ENCODE peak calls at places on chromosomes 1 and 21, in six cellular contexts. G, Y, U, K, R and S are unnamed samples.

GRCh38 chr1:25081496-25081895 is 150.8 kb downstream of the SYF2 start:
- DNase-seq in G (no peak), Y (no peak), U (no peak), K (no peak), R (no peak), S (no peak)

GRCh38 chr1:55718758-55719671 is 503.9 kb upstream of the USP24 start:
- DNase-seq in G (peak), Y (peak), U (peak), K (peak), R (peak), S (peak)

GRCh38 chr1:113095790-113096455 is 22.9 kb downstream of the LRIG2 start:
- DNase-seq in G (no peak), Y (no peak), U (no peak), K (no peak), R (no peak), S (no peak)

GRCh38 chr1:202056644-202057334 is 46.4 kb downstream of the ELF3 start:
- DNase-seq in G (no peak), Y (no peak), U (no peak), K (no peak), R (peak), S (no peak)

GRCh38 chr1:156260896-156261295 is 13.0 kb upstream of the PAQR6 start:
- DNase-seq in G (no peak), Y (no peak), U (no peak), K (no peak), R (no peak), S (no peak)

GRCh38 chr1:201154389-201155165 is at the start of gene TMEM9:
- DNase-seq in G (peak), Y (peak), U (peak), K (peak), R (peak), S (peak)

GRCh38 chr1:54857066-54857660 is 29.8 kb downstream of the DHCR24 start:
- DNase-seq in G (no peak), Y (no peak), U (peak), K (no peak), R (no peak), S (no peak)

GRCh38 chr21:37770496-37770895 is 145.8 kb downstream of the KCNJ6 start:
- DNase-seq in G (no peak), Y (no peak), U (no peak), K (no peak), R (no peak), S (no peak)

GRCh38 chr1:17642169-17642568 is 102.7 kb downstream of the ARHGEF10L start:
- DNase-seq in G (no peak), Y (no peak), U (no peak), K (no peak), R (no peak), S (no peak)

GRCh38 chr1:32863516-32864245 is 7.0 kb downstream of the FNDC5 start:
- DNase-seq in G (no peak), Y (no peak), U (no peak), K (no peak), R (no peak), S (no peak)

GRCh38 chr1:25503551-25504426 is 39.6 kb upstream of the LDLRAP1 start:
- DNase-seq in G (no peak), Y (no peak), U (peak), K (no peak), R (peak), S (no peak)

GRCh38 chr1:59355361-59355760 is 58.5 kb downstream of the FGGY start:
- DNase-seq in G (no peak), Y (no peak), U (no peak), K (no peak), R (no peak), S (no peak)

GRCh38 chr21:36096398-36097290 is 26.8 kb downstream of the CBR1 start:
- DNase-seq in G (no peak), Y (no peak), U (no peak), K (no peak), R (no peak), S (no peak)

GRCh38 chr1:167658574-167659328 is 28.7 kb downstream of the RCSD1 start:
- DNase-seq in G (no peak), Y (no peak), U (no peak), K (no peak), R (no peak), S (no peak)

GRCh38 chr1:89808429-89809117 is 12.3 kb upstream of the LRRC8D start:
- DNase-seq in G (no peak), Y (no peak), U (no peak), K (no peak), R (no peak), S (no peak)

GRCh38 chr1:184033711-184034167 is 3.8 kb downstream of the COLGALT2 start:
- DNase-seq in G (no peak), Y (no peak), U (no peak), K (no peak), R (no peak), S (no peak)

GRCh38 chr1:10252508-10252907 is 42.1 kb downstream of the KIF1B start:
- DNase-seq in G (no peak), Y (no peak), U (no peak), K (no peak), R (no peak), S (no peak)

GRCh38 chr1:64834734-64835133 is 89.9 kb downstream of the RAVER2 start:
- DNase-seq in G (peak), Y (no peak), U (no peak), K (no peak), R (no peak), S (peak)

GRCh38 chr1:151990856-151991198 is 2.8 kb downstream of the S100A10 start:
- DNase-seq in G (no peak), Y (no peak), U (no peak), K (no peak), R (no peak), S (no peak)

GRCh38 chr1:52190500-52191252 is 48.8 kb downstream of the ZFYVE9 start:
- DNase-seq in G (no peak), Y (no peak), U (no peak), K (no peak), R (no peak), S (no peak)
- TF ChIP-seq CTCF in G (no peak), Y (no peak), U (no peak), K (no peak), R (no peak), S (no peak)

GRCh38 chr1:88462481-88463261 is 221.4 kb upstream of the PKN2 start:
- DNase-seq in G (no peak), Y (no peak), U (no peak), K (no peak), R (no peak), S (no peak)
- H3K4me3 ChIP-seq in G (peak), Y (peak), U (peak), K (peak), R (peak), S (peak)

GRCh38 chr21:39313457-39314154 is at the start of gene BRWD1:
- DNase-seq in G (no peak), Y (peak), U (peak), K (peak), R (peak), S (no peak)
- TF ChIP-seq CTCF in G (peak), Y (no peak), U (peak), K (no peak), R (peak), S (peak)

GRCh38 chr1:30758785-30759380 is 1.3 kb upstream of the LAPTM5 start:
- DNase-seq in G (no peak), Y (no peak), U (no peak), K (no peak), R (no peak), S (no peak)

GRCh38 chr1:30756545-30757195 is 904 bp downstream of the LAPTM5 start:
- DNase-seq in G (peak), Y (peak), U (peak), K (no peak), R (peak), S (peak)

GRCh38 chr1:30756206-30756544 is 1.4 kb downstream of the LAPTM5 start:
- DNase-seq in G (no peak), Y (no peak), U (no peak), K (no peak), R (no peak), S (no peak)

GRCh38 chr1:30757976-30758688 is 558 bp upstream of the LAPTM5 start:
- DNase-seq in G (no peak), Y (no peak), U (no peak), K (no peak), R (no peak), S (no peak)

GRCh38 chr1:30757196-30757949 is at the start of gene LAPTM5:
- DNase-seq in G (no peak), Y (no peak), U (peak), K (no peak), R (no peak), S (no peak)
- H3K4me3 ChIP-seq in G (no peak), Y (peak), U (peak), K (no peak), R (no peak), S (no peak)

DNA sequence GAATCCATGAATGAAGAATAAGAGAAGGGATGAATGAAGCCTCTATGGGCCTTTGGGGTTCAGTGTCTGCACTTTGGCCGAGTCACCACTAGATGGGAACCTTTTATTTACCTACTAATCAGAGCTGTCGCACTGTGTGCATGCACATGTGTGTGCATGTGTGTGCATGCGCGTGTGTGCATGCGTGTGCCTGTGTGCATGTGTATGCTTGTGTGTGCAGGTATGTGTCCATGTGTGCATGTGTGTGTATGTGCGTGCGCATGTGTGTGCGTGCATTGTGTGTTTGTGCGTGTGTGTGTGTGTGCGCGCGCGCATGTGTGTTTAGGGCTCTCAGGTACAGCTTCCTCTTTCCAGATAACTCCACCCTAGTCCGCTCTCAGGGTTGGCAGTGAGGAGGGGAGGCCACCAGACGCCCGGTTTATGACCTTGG is 20.4 kb upstream of the UBXN10 start:
- DNase-seq in G (no peak), Y (no peak), U (no peak), K (no peak), R (peak), S (no peak)
- TF ChIP-seq CTCF in G (peak), Y (no peak), U (no peak), K (peak), R (peak), S (no peak)

GRCh38 chr1:98472878-98473277 is 188.6 kb upstream of the SNX7 start:
- DNase-seq in G (no peak), Y (no peak), U (no peak), K (no peak), R (no peak), S (no peak)

GRCh38 chr1:98467584-98467983 is 193.9 kb upstream of the SNX7 start:
- DNase-seq in G (no peak), Y (no peak), U (no peak), K (no peak), R (no peak), S (no peak)

GRCh38 chr1:98468111-98468717 is 193.3 kb upstream of the SNX7 start:
- DNase-seq in G (peak), Y (no peak), U (no peak), K (peak), R (peak), S (peak)

GRCh38 chr1:98461873-98462385 is 199.6 kb upstream of the SNX7 start:
- DNase-seq in G (no peak), Y (no peak), U (no peak), K (no peak), R (no peak), S (no peak)

DNA sequence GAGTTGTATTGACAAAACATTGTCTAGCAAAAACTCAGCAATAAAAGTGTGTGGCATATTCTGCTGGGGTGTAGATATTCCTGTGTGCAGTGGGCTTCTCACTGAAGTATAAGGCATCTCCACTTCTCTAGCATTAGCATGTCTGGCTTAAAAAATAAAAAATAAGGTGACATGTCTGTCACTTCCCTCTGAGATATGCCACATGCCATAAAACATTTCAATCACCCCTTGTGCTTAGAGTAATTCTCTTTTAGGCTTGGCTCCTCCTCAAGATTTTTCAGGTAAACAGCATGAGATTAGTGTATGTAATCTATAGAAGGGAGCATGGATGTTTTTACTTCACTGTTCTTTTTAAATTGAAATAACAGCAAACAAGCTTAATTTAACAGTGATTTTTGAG is 194.4 kb upstream of the SNX7 start:
- DNase-seq in G (no peak), Y (no peak), U (no peak), K (no peak), R (no peak), S (no peak)
- H3K4me3 ChIP-seq in G (no peak), Y (no peak), U (no peak), K (no peak), R (no peak), S (no peak)

GRCh38 chr1:5562769-5563168 is 429.5 kb downstream of the NPHP4 start:
- DNase-seq in G (no peak), Y (peak), U (no peak), K (no peak), R (no peak), S (no peak)
- TF ChIP-seq CTCF in G (no peak), Y (no peak), U (no peak), K (no peak), R (no peak), S (no peak)

DNA sequence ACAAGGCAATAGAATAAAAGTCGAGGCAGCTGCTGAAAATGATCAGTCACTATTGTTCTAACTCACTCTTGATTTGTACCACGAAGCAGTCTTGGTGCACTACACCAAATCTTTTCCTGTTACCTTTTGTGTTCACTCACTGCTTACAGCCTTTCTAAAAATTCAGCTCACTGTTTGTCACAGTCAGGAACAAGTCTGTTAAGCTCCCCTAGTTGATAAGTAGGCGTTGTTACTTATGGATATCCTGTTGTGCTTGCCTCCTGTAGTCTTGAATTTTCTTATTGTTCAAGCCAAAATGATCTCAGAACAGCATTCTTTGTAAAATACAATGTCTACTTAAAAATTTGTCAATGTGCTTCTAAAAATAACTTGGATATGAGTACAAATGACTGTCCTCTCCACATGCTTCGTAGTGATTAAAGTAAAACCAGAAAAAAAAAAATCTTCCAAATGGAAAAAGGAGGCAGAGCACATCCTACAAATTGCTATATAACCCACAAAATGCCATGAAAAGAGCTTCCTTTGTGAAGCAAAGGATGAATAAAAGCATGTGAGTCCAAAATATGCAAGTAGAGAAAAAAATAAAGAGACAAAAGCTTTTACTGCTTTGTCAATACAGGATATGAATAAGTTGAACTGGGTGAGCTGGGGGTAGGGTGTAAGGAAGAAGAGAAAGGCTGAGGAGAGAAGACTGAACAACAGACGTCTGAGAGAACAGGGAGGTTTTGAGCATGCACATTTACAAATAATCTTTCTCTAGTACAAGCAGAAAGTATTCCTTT is 228.9 kb upstream of the ADGRL4 start:
- DNase-seq in G (no peak), Y (no peak), U (no peak), K (no peak), R (no peak), S (no peak)
- H3K4me3 ChIP-seq in G (no peak), Y (no peak), U (no peak), K (no peak), R (no peak), S (no peak)

DNA sequence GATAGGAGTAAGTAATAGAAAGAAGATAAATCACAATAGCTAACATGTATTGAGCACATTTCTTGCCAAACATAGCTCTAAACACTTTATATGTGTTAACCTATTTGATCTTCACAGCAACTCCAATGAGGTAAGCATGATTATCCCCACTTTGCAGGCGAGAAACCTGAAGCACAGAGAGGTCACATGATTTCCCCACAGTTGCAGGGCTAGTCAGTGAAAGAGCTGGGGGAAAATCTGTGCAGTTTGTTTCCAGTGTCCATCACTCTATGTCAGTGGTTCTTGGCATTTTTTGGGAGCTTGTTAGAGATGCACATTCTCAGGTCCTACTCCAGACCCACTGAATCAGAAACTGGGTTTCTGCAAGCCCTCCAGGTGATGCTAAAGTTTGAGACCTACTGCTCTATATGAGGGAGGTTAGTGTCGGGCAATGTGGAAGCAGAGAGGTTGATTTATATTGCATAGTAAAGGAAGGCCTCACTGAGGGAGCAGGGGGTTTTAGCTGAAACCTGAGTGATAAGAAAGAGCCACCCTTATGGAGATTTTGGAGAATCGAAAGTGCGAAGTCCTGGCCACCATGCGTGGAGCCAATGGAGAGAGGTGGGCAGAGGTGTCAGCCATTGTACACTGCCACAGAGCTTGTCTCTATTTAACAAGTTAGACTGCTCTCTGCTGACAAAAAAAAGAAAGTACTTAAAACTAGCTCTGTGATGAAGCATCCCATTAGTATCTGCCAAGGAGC is 20.9 kb downstream of the MCOLN3 start:
- DNase-seq in G (no peak), Y (no peak), U (no peak), K (no peak), R (no peak), S (no peak)
- TF ChIP-seq CTCF in G (peak), Y (no peak), U (peak), K (no peak), R (peak), S (peak)